ENCODE peak calls at places on chromosome 1, in nine cellular contexts. One of them, this sample, is unnamed.

GRCh38 chr1:9332513-9333143 is 39.9 kb downstream of the SPSB1 start:
- DNase-seq in heart right ventricle: no peak
- DNase-seq in vagina: no peak
- DNase-seq in transverse colon: no peak
- DNase-seq in tibial artery: no peak
- DNase-seq in stomach: no peak
- DNase-seq in fibroblast of lung: no peak
- DNase-seq in A673: no peak
- DNase-seq in HCT116: no peak
- DNase-seq in this sample: no peak

GRCh38 chr1:50305808-50306207 is 117.4 kb downstream of the DMRTA2 start:
- DNase-seq in HCT116: no peak
- DNase-seq in tibial artery: no peak
- DNase-seq in stomach: no peak
- DNase-seq in transverse colon: no peak
- DNase-seq in A673: no peak
- DNase-seq in fibroblast of lung: no peak
- DNase-seq in heart right ventricle: no peak
- DNase-seq in vagina: no peak
- DNase-seq in this sample: no peak

GRCh38 chr1:17475729-17476128 is 36.3 kb upstream of the RCC2 start:
- DNase-seq in HCT116: no peak
- DNase-seq in stomach: no peak
- DNase-seq in transverse colon: no peak
- DNase-seq in heart right ventricle: peak; percentile 9
- DNase-seq in fibroblast of lung: peak; percentile 85
- DNase-seq in vagina: no peak
- DNase-seq in tibial artery: no peak
- DNase-seq in A673: no peak
- DNase-seq in this sample: no peak

GRCh38 chr1:16978139-16978538 is 2.3 kb downstream of the MFAP2 start:
- DNase-seq in heart right ventricle: no peak
- DNase-seq in vagina: no peak
- DNase-seq in stomach: no peak
- DNase-seq in fibroblast of lung: no peak
- DNase-seq in tibial artery: no peak
- DNase-seq in transverse colon: no peak
- DNase-seq in HCT116: no peak
- DNase-seq in A673: no peak
- DNase-seq in this sample: no peak

GRCh38 chr1:157798211-157798610 is 21.3 kb upstream of the FCRL2 start:
- DNase-seq in vagina: no peak
- DNase-seq in A673: peak; percentile 34
- DNase-seq in transverse colon: no peak
- DNase-seq in tibial artery: no peak
- DNase-seq in HCT116: no peak
- DNase-seq in heart right ventricle: no peak
- DNase-seq in stomach: no peak
- DNase-seq in fibroblast of lung: no peak
- DNase-seq in this sample: no peak

GRCh38 chr1:159009704-159010361 is at the start of gene IFI16:
- DNase-seq in tibial artery: no peak
- DNase-seq in heart right ventricle: peak; percentile 83
- DNase-seq in vagina: no peak
- DNase-seq in A673: peak; percentile 89
- DNase-seq in fibroblast of lung: peak; percentile 97
- DNase-seq in HCT116: no peak
- DNase-seq in transverse colon: peak; percentile 34
- DNase-seq in stomach: no peak
- DNase-seq in this sample: no peak

GRCh38 chr1:31672988-31673387 is 28.3 kb upstream of the PEF1 start:
- DNase-seq in HCT116: no peak
- DNase-seq in stomach: no peak
- DNase-seq in vagina: no peak
- DNase-seq in heart right ventricle: peak; percentile 23
- DNase-seq in tibial artery: peak; percentile 88
- DNase-seq in fibroblast of lung: no peak
- DNase-seq in A673: no peak
- DNase-seq in transverse colon: no peak
- DNase-seq in this sample: no peak

GRCh38 chr1:224582041-224582440 is 34.1 kb upstream of the CNIH3 start:
- DNase-seq in transverse colon: no peak
- DNase-seq in tibial artery: no peak
- DNase-seq in vagina: no peak
- DNase-seq in heart right ventricle: no peak
- DNase-seq in stomach: no peak
- DNase-seq in fibroblast of lung: no peak
- DNase-seq in HCT116: no peak
- DNase-seq in A673: no peak
- DNase-seq in this sample: no peak

GRCh38 chr1:46184920-46185658 is 8.8 kb upstream of the P3R3URF start:
- DNase-seq in stomach: no peak
- DNase-seq in A673: no peak
- DNase-seq in vagina: no peak
- DNase-seq in fibroblast of lung: no peak
- DNase-seq in HCT116: no peak
- DNase-seq in transverse colon: no peak
- DNase-seq in heart right ventricle: no peak
- DNase-seq in tibial artery: no peak
- DNase-seq in this sample: no peak

GRCh38 chr1:218874801-218875400 is 298.8 kb upstream of the LYPLAL1 start:
- DNase-seq in stomach: no peak
- DNase-seq in transverse colon: no peak
- DNase-seq in HCT116: no peak
- DNase-seq in vagina: no peak
- DNase-seq in heart right ventricle: no peak
- DNase-seq in fibroblast of lung: peak; percentile 49
- DNase-seq in tibial artery: no peak
- DNase-seq in A673: no peak
- DNase-seq in this sample: no peak

GRCh38 chr1:180921386-180921785 is 8.7 kb downstream of the KIAA1614 start:
- DNase-seq in A673: no peak
- DNase-seq in vagina: no peak
- DNase-seq in transverse colon: no peak
- DNase-seq in stomach: no peak
- DNase-seq in tibial artery: no peak
- DNase-seq in heart right ventricle: no peak
- DNase-seq in fibroblast of lung: no peak
- DNase-seq in HCT116: no peak
- DNase-seq in this sample: no peak

GRCh38 chr1:98143403-98143802 is 222.6 kb upstream of the DPYD start:
- DNase-seq in transverse colon: no peak
- DNase-seq in heart right ventricle: no peak
- DNase-seq in fibroblast of lung: no peak
- DNase-seq in stomach: no peak
- DNase-seq in vagina: no peak
- DNase-seq in A673: no peak
- DNase-seq in HCT116: no peak
- DNase-seq in tibial artery: no peak
- DNase-seq in this sample: no peak

GRCh38 chr1:225617479-225617878 is 35.4 kb downstream of the ENAH start:
- DNase-seq in heart right ventricle: no peak
- DNase-seq in fibroblast of lung: peak; percentile 51
- DNase-seq in vagina: no peak
- DNase-seq in HCT116: no peak
- DNase-seq in tibial artery: no peak
- DNase-seq in stomach: no peak
- DNase-seq in A673: no peak
- DNase-seq in transverse colon: no peak
- DNase-seq in this sample: no peak

GRCh38 chr1:200693327-200693726 is 23.6 kb upstream of the DDX59 start:
- DNase-seq in tibial artery: no peak
- DNase-seq in vagina: no peak
- DNase-seq in stomach: no peak
- DNase-seq in heart right ventricle: no peak
- DNase-seq in HCT116: no peak
- DNase-seq in A673: no peak
- DNase-seq in transverse colon: no peak
- DNase-seq in fibroblast of lung: no peak
- DNase-seq in this sample: no peak
- H3K27ac ChIP-seq in tibial artery: no peak overlapping the region
- H3K27ac ChIP-seq in vagina: no peak overlapping the region
- H3K27ac ChIP-seq in stomach: no peak overlapping the region
- H3K27ac ChIP-seq in heart right ventricle: no peak overlapping the region
- H3K27ac ChIP-seq in HCT116: no peak overlapping the region
- H3K27ac ChIP-seq in A673: no peak overlapping the region
- H3K27ac ChIP-seq in transverse colon: no peak overlapping the region
- H3K27ac ChIP-seq in fibroblast of lung: no peak overlapping the region
- H3K27ac ChIP-seq in this sample: no peak overlapping the region

GRCh38 chr1:2640626-2641025 is 7.8 kb upstream of the MMEL1 start:
- DNase-seq in stomach: no peak
- DNase-seq in tibial artery: no peak
- DNase-seq in vagina: no peak
- DNase-seq in heart right ventricle: no peak
- DNase-seq in HCT116: no peak
- DNase-seq in A673: no peak
- DNase-seq in transverse colon: no peak
- DNase-seq in fibroblast of lung: no peak
- DNase-seq in this sample: peak; percentile 32

GRCh38 chr1:2642560-2643413 is 10.0 kb upstream of the MMEL1 start:
- DNase-seq in A673: peak; percentile 95
- DNase-seq in heart right ventricle: peak; percentile 96
- DNase-seq in tibial artery: peak; percentile 93
- DNase-seq in HCT116: peak; percentile 73
- DNase-seq in stomach: peak; percentile 90
- DNase-seq in fibroblast of lung: peak; percentile 84
- DNase-seq in transverse colon: peak; percentile 94
- DNase-seq in vagina: no peak
- DNase-seq in this sample: peak; percentile 88

GRCh38 chr1:2639607-2640521 is 7.0 kb upstream of the MMEL1 start:
- DNase-seq in transverse colon: no peak
- DNase-seq in fibroblast of lung: no peak
- DNase-seq in HCT116: no peak
- DNase-seq in stomach: peak; percentile 15
- DNase-seq in heart right ventricle: no peak
- DNase-seq in vagina: no peak
- DNase-seq in tibial artery: no peak
- DNase-seq in A673: no peak
- DNase-seq in this sample: no peak

GRCh38 chr1:2642131-2642559 is 9.3 kb upstream of the MMEL1 start:
- DNase-seq in transverse colon: no peak
- DNase-seq in tibial artery: peak; percentile 53
- DNase-seq in HCT116: no peak
- DNase-seq in heart right ventricle: no peak
- DNase-seq in fibroblast of lung: no peak
- DNase-seq in vagina: no peak
- DNase-seq in stomach: peak; percentile 23
- DNase-seq in A673: no peak
- DNase-seq in this sample: no peak

DNA sequence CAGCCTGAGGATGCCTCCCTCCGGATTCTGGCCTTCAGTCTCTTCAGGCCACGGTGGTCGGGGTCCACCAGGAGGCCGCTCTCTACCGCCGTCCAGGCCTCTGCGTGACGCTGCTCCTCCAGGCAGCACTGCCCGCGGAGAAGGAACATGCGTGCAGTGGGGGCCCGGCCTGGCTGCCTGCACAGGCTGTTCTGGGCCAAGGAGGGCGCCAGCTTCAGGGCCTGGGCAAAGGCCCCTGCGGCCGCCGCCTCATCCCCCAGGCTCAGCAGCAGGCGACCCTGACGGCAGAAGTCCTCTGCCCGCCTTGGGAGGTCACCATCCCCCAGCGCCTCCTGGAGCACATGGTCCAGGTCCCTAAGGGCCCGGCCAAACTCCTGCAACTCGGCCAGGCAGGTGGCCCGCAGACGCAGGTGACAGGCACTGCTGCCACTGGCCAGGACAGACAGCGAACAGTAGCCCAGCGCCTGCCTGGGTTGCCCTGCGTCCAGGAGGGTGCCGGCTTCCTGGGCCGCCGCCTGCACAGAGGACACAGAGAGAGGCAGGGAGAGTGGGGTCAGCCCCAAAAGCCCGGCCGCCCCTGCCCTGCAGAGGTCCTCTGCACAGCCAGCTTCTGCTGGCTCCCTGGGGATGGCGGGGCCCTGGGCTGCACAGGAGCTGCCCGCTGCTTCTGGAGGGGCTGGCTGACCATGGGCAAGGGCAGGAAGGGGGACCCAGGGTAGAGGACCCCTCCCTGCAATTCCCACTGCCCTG is 8.7 kb upstream of the MMEL1 start:
- DNase-seq in heart right ventricle: no peak
- DNase-seq in HCT116: no peak
- DNase-seq in A673: no peak
- DNase-seq in vagina: no peak
- DNase-seq in stomach: peak; percentile 24
- DNase-seq in tibial artery: peak; percentile 60
- DNase-seq in transverse colon: no peak
- DNase-seq in fibroblast of lung: no peak
- DNase-seq in this sample: peak; percentile 80
- H3K4me3 ChIP-seq in heart right ventricle: peak overlapping the region; percentile 81
- H3K4me3 ChIP-seq in HCT116: peak overlapping the region; percentile 82
- H3K4me3 ChIP-seq in A673: peak overlapping the region; percentile 88
- H3K4me3 ChIP-seq in vagina: peak overlapping the region; percentile 85
- H3K4me3 ChIP-seq in stomach: peak overlapping the region; percentile 72
- H3K4me3 ChIP-seq in tibial artery: peak overlapping the region; percentile 88
- H3K4me3 ChIP-seq in transverse colon: peak overlapping the region; percentile 67
- H3K4me3 ChIP-seq in fibroblast of lung: peak overlapping the region; percentile 79
- H3K4me3 ChIP-seq in this sample: peak overlapping the region; percentile 94

GRCh38 chr1:94383966-94384408 is 34.2 kb upstream of the ABCD3 start:
- DNase-seq in transverse colon: peak; percentile 30
- DNase-seq in vagina: no peak
- DNase-seq in tibial artery: no peak
- DNase-seq in stomach: no peak
- DNase-seq in heart right ventricle: no peak
- DNase-seq in fibroblast of lung: peak; percentile 71
- DNase-seq in HCT116: no peak
- DNase-seq in A673: no peak
- DNase-seq in this sample: peak; percentile 62
- H3K27ac ChIP-seq in transverse colon: peak overlapping the region; percentile 89
- H3K27ac ChIP-seq in vagina: no peak overlapping the region
- H3K27ac ChIP-seq in tibial artery: no peak overlapping the region
- H3K27ac ChIP-seq in stomach: peak overlapping the region; percentile 72
- H3K27ac ChIP-seq in heart right ventricle: no peak overlapping the region
- H3K27ac ChIP-seq in fibroblast of lung: no peak overlapping the region
- H3K27ac ChIP-seq in HCT116: no peak overlapping the region
- H3K27ac ChIP-seq in A673: no peak overlapping the region
- H3K27ac ChIP-seq in this sample: peak overlapping the region; percentile 93

DNA sequence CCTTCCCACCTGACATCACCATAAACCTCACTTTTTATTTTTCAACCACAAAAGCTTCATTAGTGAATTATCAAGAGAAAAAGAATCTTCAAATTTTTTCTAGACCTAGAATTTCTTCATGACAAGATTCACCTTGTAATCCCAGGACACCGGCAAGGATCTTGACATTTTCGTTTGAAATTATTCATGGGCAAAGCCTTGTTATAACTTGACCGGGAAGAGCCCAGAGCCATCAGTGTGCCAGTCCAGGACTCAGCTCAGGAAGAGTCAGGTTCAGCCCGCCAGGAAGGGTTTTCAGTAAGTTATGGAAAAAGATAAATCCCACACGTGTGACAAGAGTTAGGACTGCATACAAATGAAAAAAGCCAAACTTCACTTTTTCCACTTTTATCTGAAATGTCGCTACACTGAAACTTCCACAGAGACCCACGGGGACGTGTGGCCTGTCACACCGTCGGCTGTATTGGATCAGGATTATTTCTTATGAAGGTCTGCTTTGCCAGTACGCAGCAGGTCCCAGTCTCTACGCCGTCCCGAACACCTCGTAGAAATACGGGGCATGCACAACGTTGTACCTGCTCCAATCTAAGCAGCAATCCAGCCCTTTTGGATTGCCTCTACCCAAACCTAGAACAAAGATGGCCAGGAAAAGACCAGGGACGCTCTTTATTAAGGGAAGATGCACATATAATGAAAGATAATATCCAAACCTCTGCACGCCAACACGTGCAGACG is 952 bp downstream of the F3 start:
- DNase-seq in transverse colon: no peak
- DNase-seq in A673: no peak
- DNase-seq in heart right ventricle: no peak
- DNase-seq in HCT116: no peak
- DNase-seq in stomach: no peak
- DNase-seq in fibroblast of lung: no peak
- DNase-seq in tibial artery: no peak
- DNase-seq in vagina: no peak
- DNase-seq in this sample: no peak
- H3K4me3 ChIP-seq in transverse colon: peak overlapping the region; percentile 89
- H3K4me3 ChIP-seq in A673: peak overlapping the region; percentile 74
- H3K4me3 ChIP-seq in heart right ventricle: peak overlapping the region; percentile 67
- H3K4me3 ChIP-seq in HCT116: peak overlapping the region; percentile 76
- H3K4me3 ChIP-seq in stomach: peak overlapping the region; percentile 80
- H3K4me3 ChIP-seq in fibroblast of lung: peak overlapping the region; percentile 81
- H3K4me3 ChIP-seq in tibial artery: peak overlapping the region; percentile 76
- H3K4me3 ChIP-seq in vagina: peak overlapping the region; percentile 76
- H3K4me3 ChIP-seq in this sample: peak overlapping the region; percentile 96